ENCODE peak calls at places on chromosomes 13 and 19, in nine cellular contexts. A is iris pigment epithelial cell, W is AG09319, E is GM04503, T is sigmoid colon, P is tibial artery, Y is HEK293T, U is HepG2, V is amniotic epithelial cell. H is an unnamed sample.

GRCh38 chr13:112859817-112860190 is 109.2 kb upstream of the MCF2L start:
- DNase-seq in V (peak), E (no peak), P (no peak), Y (no peak), A (peak), W (no peak), T (no peak), U (no peak), H (no peak)

GRCh38 chr13:94309997-94310842 is 169.3 kb downstream of the DCT start:
- DNase-seq in E (peak), A (peak), Y (no peak), V (peak), U (no peak), P (no peak), T (no peak), W (no peak), H (no peak)

GRCh38 chr13:50098693-50099092 is 83.4 kb downstream of the KCNRG start:
- DNase-seq in T (no peak), W (no peak), E (no peak), V (peak), A (no peak), Y (no peak), U (no peak), P (no peak), H (no peak)

GRCh38 chr19:16969127-16969526 is 57.5 kb downstream of the CPAMD8 start:
- DNase-seq in U (peak), P (no peak), T (no peak), V (peak), A (peak), E (no peak), W (no peak), Y (no peak), H (no peak)

GRCh38 chr19:58569943-58570670 is 3.0 kb downstream of the MZF1 start:
- DNase-seq in W (no peak), U (no peak), P (peak), Y (no peak), T (peak), A (no peak), V (no peak), E (no peak), H (no peak)

GRCh38 chr13:23703241-23703640 is 133.0 kb downstream of the TNFRSF19 start:
- DNase-seq in V (no peak), T (no peak), P (no peak), W (peak), E (peak), A (no peak), Y (no peak), U (no peak), H (no peak)

GRCh38 chr13:105377452-105377851 is 1158.0 kb downstream of the EFNB2 start:
- DNase-seq in V (no peak), Y (no peak), A (no peak), E (no peak), T (no peak), U (no peak), P (no peak), W (no peak), H (no peak)

GRCh38 chr13:105465251-105465650 is 1070.2 kb downstream of the EFNB2 start:
- DNase-seq in Y (no peak), V (no peak), U (no peak), T (no peak), P (no peak), W (no peak), A (no peak), E (no peak), H (no peak)

GRCh38 chr13:49225358-49226042 is 5.4 kb downstream of the MLNR start:
- DNase-seq in A (peak), V (peak), U (peak), Y (no peak), W (no peak), E (no peak), P (no peak), T (no peak), H (no peak)

GRCh38 chr19:8537099-8537498 is 23.1 kb upstream of the ZNF414 start:
- DNase-seq in V (no peak), Y (no peak), U (no peak), A (no peak), E (no peak), P (no peak), W (no peak), T (no peak), H (no peak)

GRCh38 chr13:94330552-94331071 is 148.9 kb downstream of the DCT start:
- DNase-seq in W (no peak), V (no peak), P (no peak), U (no peak), Y (no peak), A (no peak), E (no peak), T (no peak), H (no peak)

GRCh38 chr13:27794921-27795717 is 2.8 kb downstream of the GSX1 start:
- DNase-seq in V (no peak), U (no peak), E (no peak), A (no peak), Y (no peak), W (no peak), T (no peak), P (peak), H (no peak)

GRCh38 chr13:44493213-44493812 is 82.8 kb downstream of the TSC22D1 start:
- DNase-seq in E (no peak), T (no peak), Y (no peak), U (no peak), A (no peak), V (no peak), W (no peak), P (no peak), H (no peak)

GRCh38 chr13:42594577-42595571 is 20.9 kb downstream of the TNFSF11 start:
- DNase-seq in W (peak), Y (peak), T (peak), E (peak), U (peak), P (no peak), A (peak), V (peak), H (no peak)

GRCh38 chr13:81987159-81987558 is 1646.2 kb upstream of the SPRY2 start:
- DNase-seq in E (no peak), W (no peak), T (no peak), A (no peak), Y (peak), U (peak), P (no peak), V (no peak), H (no peak)

GRCh38 chr19:44260343-44260681 is 626 bp downstream of the ZNF233 start:
- DNase-seq in V (no peak), E (no peak), P (no peak), A (no peak), Y (no peak), T (no peak), W (no peak), U (no peak), H (no peak)

GRCh38 chr13:106241974-106242373 is 293.5 kb downstream of the EFNB2 start:
- DNase-seq in W (no peak), E (peak), Y (no peak), A (no peak), V (peak), U (no peak), T (no peak), P (no peak), H (no peak)

GRCh38 chr13:112966776-112967175 is 2.2 kb upstream of the MCF2L start:
- DNase-seq in E (no peak), T (peak), V (no peak), U (no peak), A (no peak), P (peak), W (no peak), Y (no peak), H (no peak)

GRCh38 chr19:46220038-46220615 is 9.4 kb upstream of the IGFL1 start:
- DNase-seq in A (no peak), P (no peak), U (no peak), W (no peak), Y (no peak), E (no peak), T (no peak), V (no peak), H (no peak)

GRCh38 chr13:79212064-79212619 is 193.9 kb downstream of the RBM26 start:
- DNase-seq in T (no peak), V (no peak), P (no peak), U (peak), Y (no peak), E (no peak), W (no peak), A (no peak), H (no peak)

GRCh38 chr13:52644108-52644507 is 1.9 kb downstream of the HNRNPA1L2 start:
- DNase-seq in Y (no peak), P (no peak), U (no peak), W (no peak), A (peak), E (no peak), T (no peak), V (no peak), H (no peak)

GRCh38 chr19:18109731-18110671 is 12.4 kb downstream of the MAST3 start:
- DNase-seq in V (no peak), Y (peak), T (peak), A (peak), U (peak), W (no peak), E (no peak), P (peak), H (no peak)

GRCh38 chr19:13906525-13906904 is 514 bp downstream of the CC2D1A start:
- DNase-seq in U (peak), P (no peak), V (peak), W (no peak), T (no peak), A (no peak), E (no peak), Y (no peak), H (no peak)

GRCh38 chr13:87128006-87128405 is 543.2 kb upstream of the SLITRK5 start:
- DNase-seq in Y (no peak), U (no peak), P (no peak), A (peak), T (no peak), V (peak), E (peak), W (peak), H (no peak)

GRCh38 chr13:84296386-84296785 is 414.1 kb upstream of the SLITRK1 start:
- DNase-seq in P (no peak), Y (no peak), V (peak), A (no peak), E (no peak), W (no peak), T (no peak), U (no peak), H (no peak)

GRCh38 chr13:79679334-79679733 is 198.4 kb downstream of the NDFIP2 start:
- DNase-seq in T (peak), V (peak), Y (peak), U (peak), P (peak), E (peak), W (peak), A (peak), H (no peak)

GRCh38 chr13:100089633-100090032 is 740 bp downstream of the PCCA start:
- DNase-seq in A (peak), P (no peak), Y (no peak), T (no peak), V (no peak), W (no peak), E (no peak), U (no peak), H (no peak)

GRCh38 chr13:46630419-46631183 is 77.6 kb downstream of the LRCH1 start:
- DNase-seq in E (no peak), W (no peak), A (no peak), T (no peak), V (no peak), U (no peak), P (no peak), Y (no peak), H (no peak)

GRCh38 chr19:19406878-19407639 is 1.6 kb downstream of the GATAD2A start:
- DNase-seq in T (peak), A (peak), W (no peak), Y (no peak), P (no peak), U (peak), V (peak), E (no peak), H (no peak)

GRCh38 chr13:48297131-48297786 is 6.3 kb upstream of the RB1 start:
- DNase-seq in E (no peak), V (no peak), Y (no peak), P (no peak), U (no peak), W (no peak), T (no peak), A (no peak), H (no peak)

GRCh38 chr13:30792257-30793000 is 57.1 kb downstream of the ALOX5AP start:
- DNase-seq in E (peak), P (peak), W (peak), A (peak), V (peak), Y (peak), T (peak), U (peak), H (no peak)

GRCh38 chr13:74574964-74575728 is 440.9 kb upstream of the KLF12 start:
- DNase-seq in T (no peak), Y (peak), A (no peak), U (no peak), E (no peak), W (no peak), V (peak), P (no peak), H (no peak)

GRCh38 chr19:52896431-52897148 is 845 bp downstream of the ZNF320 start:
- DNase-seq in E (no peak), T (no peak), Y (peak), U (no peak), P (no peak), V (peak), W (no peak), A (peak), H (no peak)

GRCh38 chr13:96141032-96141431 is 51.1 kb downstream of the HS6ST3 start:
- DNase-seq in E (no peak), W (no peak), Y (no peak), P (no peak), U (peak), A (peak), T (no peak), V (peak), H (no peak)

GRCh38 chr13:27339299-27339698 is 68.7 kb downstream of the RASL11A start:
- DNase-seq in Y (peak), U (peak), T (no peak), A (peak), W (no peak), V (peak), E (no peak), P (peak), H (no peak)

GRCh38 chr13:50320297-50320862 is 305.1 kb downstream of the KCNRG start:
- DNase-seq in E (peak), V (no peak), P (no peak), U (peak), A (peak), Y (no peak), T (no peak), W (no peak), H (no peak)

H was measured in cortex of kidney.